ENCODE peak calls at places on chromosomes 12 and 14, in five cellular contexts. O, U, H, Y and E are unnamed samples.

GRCh38 chr12:128133321-128134050 is 133.5 kb upstream of the TMEM132C start:
- DNase-seq in O (no peak), H (no peak), Y (no peak), U (no peak), E (no peak)

GRCh38 chr14:67457782-67458181 is 30.7 kb downstream of the TMEM229B start:
- DNase-seq in Y (no peak), H (no peak), U (no peak), O (no peak), E (no peak)

GRCh38 chr14:82725188-82725587 is 1191.5 kb upstream of the SEL1L start:
- DNase-seq in H (no peak), U (no peak), O (no peak), Y (no peak), E (no peak)

GRCh38 chr12:13173012-13173441 is 23.5 kb upstream of the EMP1 start:
- DNase-seq in U (no peak), H (no peak), O (peak), Y (no peak), E (no peak)

GRCh38 chr14:31787377-31787776 is 226.2 kb downstream of the NUBPL start:
- DNase-seq in H (no peak), O (peak), U (peak), Y (no peak), E (peak)

GRCh38 chr12:108711486-108712163 is 19.7 kb downstream of the CORO1C start:
- DNase-seq in Y (no peak), U (no peak), H (no peak), O (no peak), E (no peak)

GRCh38 chr14:63881926-63882325 is 29.1 kb downstream of the SYNE2 start:
- DNase-seq in H (no peak), Y (no peak), U (no peak), O (no peak), E (no peak)

GRCh38 chr14:61533513-61534255 is 161.6 kb upstream of the HIF1A start:
- DNase-seq in H (no peak), U (no peak), Y (no peak), O (no peak), E (no peak)

GRCh38 chr12:33472299-33472698 is 32.7 kb upstream of the SYT10 start:
- DNase-seq in H (no peak), O (no peak), Y (no peak), U (no peak), E (no peak)

GRCh38 chr14:95106966-95107365 is 50.4 kb downstream of the DICER1 start:
- DNase-seq in Y (no peak), H (no peak), O (peak), U (no peak), E (no peak)

GRCh38 chr12:32690927-32691326 is 11.8 kb downstream of the DNM1L start:
- DNase-seq in U (no peak), H (no peak), O (no peak), Y (no peak), E (no peak)

GRCh38 chr12:82593901-82594396 is 92.8 kb upstream of the TMTC2 start:
- DNase-seq in H (no peak), Y (peak), O (no peak), U (no peak), E (no peak)

GRCh38 chr12:124399622-124400021 is 104.7 kb downstream of the RFLNA start:
- DNase-seq in O (no peak), U (peak), Y (no peak), H (peak), E (peak)

GRCh38 chr14:101506921-101507300 is 54.4 kb upstream of the DIO3 start:
- DNase-seq in U (no peak), Y (no peak), H (no peak), O (no peak), E (no peak)

DNA sequence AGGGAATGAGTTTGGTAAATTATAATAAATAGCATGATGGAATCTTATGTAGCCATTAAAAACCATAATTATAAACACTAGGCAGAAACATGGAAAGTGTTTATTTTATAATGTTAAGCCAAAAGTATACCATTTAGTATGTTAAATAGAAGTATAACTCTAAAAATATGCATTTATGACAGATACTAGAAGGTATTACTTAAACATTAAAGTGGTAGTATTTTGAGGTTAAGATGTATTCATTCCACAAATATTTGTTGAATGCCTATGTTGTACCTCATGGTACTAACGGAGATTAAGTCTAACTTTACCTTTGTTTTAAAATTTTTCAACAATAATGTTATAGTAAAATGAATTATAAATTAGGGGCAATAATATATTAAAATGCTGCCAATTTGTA is 24.1 kb downstream of the TTC8 start:
- DNase-seq in U (no peak), Y (no peak), O (peak), H (no peak), E (no peak)
- TF ChIP-seq RCOR1 in U (no peak), Y (no peak), O (no peak), H (no peak), E (no peak)

DNA sequence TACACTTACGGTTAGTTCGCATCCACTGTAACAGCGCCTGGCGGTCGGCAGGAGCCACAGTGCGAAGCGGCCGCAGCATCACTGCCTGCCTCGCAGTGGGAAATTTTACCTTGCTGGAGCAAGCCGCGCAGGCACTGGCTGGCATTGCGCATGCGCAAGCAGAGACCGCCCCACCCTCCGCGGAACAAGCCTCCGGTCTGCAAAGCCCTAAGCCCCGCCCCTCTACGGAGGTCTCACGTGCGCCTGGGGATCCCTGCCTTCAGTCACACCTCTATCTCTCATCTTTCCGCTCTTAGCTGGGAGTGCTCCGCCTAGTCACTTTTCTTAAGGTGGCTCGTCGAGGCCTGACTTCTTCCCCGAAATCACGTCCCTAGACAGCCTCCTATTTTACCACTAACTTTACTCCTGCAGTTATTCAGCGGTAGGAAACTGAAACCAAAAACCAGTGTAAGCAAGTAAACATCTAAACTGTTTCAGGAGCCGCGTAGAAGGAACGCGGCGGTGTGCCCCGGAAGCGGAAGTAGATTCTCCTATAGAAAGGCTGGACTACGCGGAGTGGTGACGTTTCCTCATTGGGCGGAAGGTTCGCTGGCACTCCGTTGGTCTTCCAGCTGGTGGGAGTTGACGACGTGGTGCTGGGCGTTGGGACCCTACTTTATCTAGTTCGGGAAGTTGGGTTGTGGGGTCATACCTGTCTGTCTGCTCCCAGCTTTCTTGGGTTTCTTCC is at the start of gene SRP54:
- DNase-seq in H (peak), Y (peak), O (peak), U (peak), E (peak)
- TF ChIP-seq RCOR1 in H (peak), Y (peak), O (peak), U (no peak), E (no peak)

GRCh38 chr14:26859483-26859882 is 261.6 kb upstream of the NOVA1 start:
- DNase-seq in H (no peak), O (no peak), U (no peak), Y (no peak), E (no peak)

GRCh38 chr14:26860111-26860510 is 262.3 kb upstream of the NOVA1 start:
- DNase-seq in U (no peak), H (no peak), O (no peak), Y (no peak), E (no peak)

GRCh38 chr14:26851793-26852192 is 254.0 kb upstream of the NOVA1 start:
- DNase-seq in H (no peak), U (no peak), Y (no peak), O (no peak), E (no peak)

GRCh38 chr14:26856832-26857508 is 259.1 kb upstream of the NOVA1 start:
- DNase-seq in Y (no peak), H (no peak), U (no peak), O (no peak), E (no peak)

GRCh38 chr14:26855051-26855753 is 257.4 kb upstream of the NOVA1 start:
- DNase-seq in O (no peak), U (no peak), Y (no peak), H (no peak), E (no peak)
- TF ChIP-seq RCOR1 in O (no peak), U (no peak), Y (no peak), H (no peak), E (no peak)

GRCh38 chr12:15230137-15230536 is 8.9 kb upstream of the RERG start:
- DNase-seq in Y (no peak), O (no peak), U (no peak), H (no peak), E (no peak)
- TF ChIP-seq RCOR1 in Y (no peak), O (no peak), U (no peak), H (no peak), E (no peak)

GRCh38 chr12:88556213-88556612 is 24.1 kb downstream of the KITLG start:
- DNase-seq in Y (no peak), O (no peak), U (no peak), H (peak), E (no peak)

GRCh38 chr12:88558341-88558867 is 21.9 kb downstream of the KITLG start:
- DNase-seq in O (no peak), Y (no peak), U (no peak), H (no peak), E (no peak)

GRCh38 chr12:88552672-88553079 is 27.6 kb downstream of the KITLG start:
- DNase-seq in Y (no peak), U (peak), O (peak), H (no peak), E (no peak)

GRCh38 chr12:88549929-88550328 is 30.3 kb downstream of the KITLG start:
- DNase-seq in U (no peak), H (no peak), O (no peak), Y (no peak), E (no peak)

DNA sequence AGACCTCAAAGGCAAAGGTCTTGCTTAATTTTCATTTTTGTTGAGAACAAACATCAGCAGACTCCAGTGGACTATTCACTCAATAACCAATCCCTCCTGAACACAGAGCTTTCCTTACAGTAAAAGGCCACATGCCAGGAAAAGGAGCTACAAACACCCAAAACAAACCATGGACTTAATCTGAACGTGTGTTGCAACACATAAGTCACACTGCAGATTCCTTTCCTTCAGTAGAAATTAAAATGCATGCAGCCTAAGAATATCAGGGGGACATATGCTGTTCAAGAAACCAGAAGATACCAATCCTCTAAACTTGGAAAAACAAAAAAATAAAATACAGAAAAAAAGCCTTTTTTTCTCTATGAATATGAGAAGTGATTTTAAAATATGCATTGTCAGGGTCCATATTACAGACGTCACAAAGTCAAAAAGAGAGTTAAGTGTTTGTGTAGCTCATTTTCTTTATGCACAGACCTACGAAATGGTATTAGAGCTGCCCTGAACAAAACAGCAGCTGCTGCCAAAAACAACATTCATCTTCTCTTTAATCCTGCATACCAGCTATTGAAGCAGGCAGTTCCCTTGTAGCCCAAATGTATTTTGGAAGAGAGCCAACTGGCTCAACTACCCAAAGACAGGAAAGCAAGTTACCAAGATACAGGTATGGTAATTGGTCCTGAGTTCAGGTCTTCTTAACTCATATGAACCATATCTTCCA is 26.2 kb downstream of the KITLG start:
- DNase-seq in U (no peak), H (peak), Y (no peak), O (peak), E (no peak)
- TF ChIP-seq RCOR1 in U (no peak), H (no peak), Y (no peak), O (no peak), E (no peak)

GRCh38 chr12:121916719-121917118 is 1.7 kb upstream of the CFAP251 start:
- DNase-seq in Y (no peak), O (peak), U (no peak), H (peak), E (no peak)
- TF ChIP-seq RCOR1 in Y (no peak), O (no peak), U (no peak), H (no peak), E (no peak)

GRCh38 chr12:105334001-105334400 is 3.5 kb downstream of the C12orf75 start:
- DNase-seq in H (no peak), U (no peak), O (peak), Y (no peak), E (no peak)
- TF ChIP-seq RCOR1 in H (no peak), U (no peak), O (no peak), Y (no peak), E (no peak)

GRCh38 chr12:56867216-56867615 is 67.0 kb downstream of the SDR9C7 start:
- DNase-seq in H (no peak), U (no peak), Y (no peak), O (no peak), E (no peak)

GRCh38 chr12:56862264-56862663 is 71.9 kb downstream of the SDR9C7 start:
- DNase-seq in O (no peak), U (no peak), Y (no peak), H (no peak), E (no peak)

GRCh38 chr12:56866493-56866892 is 67.7 kb downstream of the SDR9C7 start:
- DNase-seq in H (no peak), U (no peak), O (no peak), Y (no peak), E (no peak)

GRCh38 chr12:56863789-56864188 is 70.4 kb downstream of the SDR9C7 start:
- DNase-seq in H (no peak), O (no peak), Y (no peak), U (no peak), E (no peak)

DNA sequence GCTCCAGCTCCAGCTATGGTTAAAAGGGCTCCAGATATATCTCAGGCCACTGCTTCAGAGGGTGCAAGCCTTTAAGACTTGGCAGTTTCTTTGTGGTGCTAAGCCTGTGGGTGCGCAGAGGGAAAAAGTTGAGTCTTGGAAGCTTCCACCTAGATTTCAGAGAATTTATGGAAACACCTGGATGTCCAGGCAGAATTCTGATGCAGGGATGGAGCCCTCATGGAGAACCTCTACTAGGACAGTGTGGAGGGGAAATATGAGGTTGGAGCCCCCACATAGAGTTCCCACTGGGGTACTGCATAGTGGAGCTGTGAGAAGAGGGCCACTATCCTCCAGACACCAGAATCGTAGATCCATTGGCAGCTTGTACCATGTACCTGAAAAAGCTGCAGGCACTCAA is 69.9 kb downstream of the SDR9C7 start:
- DNase-seq in O (no peak), U (no peak), Y (no peak), H (no peak), E (no peak)
- TF ChIP-seq RCOR1 in O (no peak), U (no peak), Y (no peak), H (no peak), E (no peak)